ENCODE peak calls at places on chromosomes 5 and 9, in eight cellular contexts. Z is K562, R is GM23338, X is HCT116, B is HepG2, W is H1, Y is GM12878, F is SK-N-MC. D is an unnamed sample.

GRCh38 chr9:97502984-97503861 is 1.8 kb downstream of the TMOD1 start:
- DNase-seq in Y (no peak), Z (peak; percentile 84), B (no peak), R (peak; percentile 49), X (no peak), F (no peak), W (no peak), D (no peak)

GRCh38 chr5:137649228-137649890 is 86.5 kb downstream of the KLHL3 start:
- DNase-seq in Y (no peak), X (no peak), F (no peak), W (no peak), R (no peak), B (no peak), Z (no peak), D (no peak)

GRCh38 chr9:4489919-4490704 is at the start of gene SLC1A1:
- DNase-seq in Y (peak; percentile 55), X (peak; percentile 43), W (peak; percentile 79), F (no peak), B (no peak), R (peak; percentile 84), Z (no peak), D (peak; percentile 69)

GRCh38 chr5:55577353-55578060 is 42.7 kb upstream of the PLPP1 start:
- DNase-seq in Y (no peak), R (no peak), X (no peak), Z (no peak), F (no peak), B (no peak), W (peak; percentile 34), D (peak; percentile 17)

GRCh38 chr9:122122903-122123632 is 30.0 kb upstream of the TTLL11 start:
- DNase-seq in Y (no peak), B (peak; percentile 41), W (peak; percentile 97), Z (peak; percentile 87), F (no peak), R (peak; percentile 85), X (peak; percentile 59), D (peak; percentile 78)

GRCh38 chr5:113900831-113901230 is 387.3 kb downstream of the YTHDC2 start:
- DNase-seq in B (no peak), F (no peak), Y (no peak), Z (no peak), R (no peak), W (no peak), X (no peak), D (no peak)

GRCh38 chr5:35771321-35771720 is 85.4 kb upstream of the IL7R start:
- DNase-seq in R (no peak), Y (no peak), F (no peak), W (no peak), Z (no peak), B (no peak), X (no peak), D (no peak)

GRCh38 chr5:51378778-51379652 is 4.2 kb upstream of the ISL1 start:
- DNase-seq in W (no peak), B (no peak), X (no peak), Z (no peak), F (no peak), R (peak; percentile 86), Y (no peak), D (peak; percentile 14)

GRCh38 chr9:124295097-124295794 is 37.5 kb downstream of the NEK6 start:
- DNase-seq in X (no peak), R (no peak), Y (no peak), Z (no peak), F (no peak), B (no peak), W (no peak), D (no peak)

GRCh38 chr9:35510745-35511428 is 21.0 kb downstream of the RUSC2 start:
- DNase-seq in X (peak; percentile 73), R (no peak), Y (no peak), F (no peak), Z (no peak), B (peak; percentile 88), W (no peak), D (peak; percentile 88)

GRCh38 chr9:135085830-135086546 is 1.5 kb upstream of the OLFM1 start:
- DNase-seq in F (peak; percentile 69), W (peak; percentile 98), Y (no peak), B (peak; percentile 96), R (peak; percentile 91), Z (peak; percentile 79), X (peak; percentile 54), D (peak; percentile 72)

GRCh38 chr9:33466565-33467495 is 6.9 kb downstream of the NOL6 start:
- DNase-seq in W (peak; percentile 96), Z (peak; percentile 60), F (no peak), X (no peak), B (peak; percentile 19), Y (no peak), R (peak; percentile 69), D (peak; percentile 38)
- TF ChIP-seq POLR2AphosphoS5 in W (no peak), Z (no peak), F (no peak), X (no peak), B (no peak), Y (no peak), R (no peak), D (no peak)

GRCh38 chr5:168779333-168779732 is 200.2 kb upstream of the PANK3 start:
- DNase-seq in B (no peak), Y (no peak), R (no peak), F (no peak), X (no peak), Z (no peak), W (no peak), D (no peak)

GRCh38 chr5:168778536-168778935 is 199.4 kb upstream of the PANK3 start:
- DNase-seq in X (no peak), B (no peak), Z (no peak), W (no peak), Y (no peak), R (no peak), F (no peak), D (no peak)

GRCh38 chr5:168777651-168778050 is 198.5 kb upstream of the PANK3 start:
- DNase-seq in Y (no peak), F (no peak), B (no peak), X (no peak), W (no peak), R (no peak), Z (no peak), D (no peak)

GRCh38 chr5:168773231-168773630 is 194.1 kb upstream of the PANK3 start:
- DNase-seq in X (no peak), F (no peak), Y (no peak), Z (no peak), B (no peak), R (no peak), W (no peak), D (no peak)

GRCh38 chr5:168776023-168776422 is 196.9 kb upstream of the PANK3 start:
- DNase-seq in W (no peak), F (no peak), Y (no peak), X (no peak), Z (no peak), B (no peak), R (no peak), D (no peak)
- TF ChIP-seq EZH2 in W (no peak), F (no peak), Y (no peak), X (no peak), Z (no peak), B (no peak), R (no peak), D (no peak)

DNA sequence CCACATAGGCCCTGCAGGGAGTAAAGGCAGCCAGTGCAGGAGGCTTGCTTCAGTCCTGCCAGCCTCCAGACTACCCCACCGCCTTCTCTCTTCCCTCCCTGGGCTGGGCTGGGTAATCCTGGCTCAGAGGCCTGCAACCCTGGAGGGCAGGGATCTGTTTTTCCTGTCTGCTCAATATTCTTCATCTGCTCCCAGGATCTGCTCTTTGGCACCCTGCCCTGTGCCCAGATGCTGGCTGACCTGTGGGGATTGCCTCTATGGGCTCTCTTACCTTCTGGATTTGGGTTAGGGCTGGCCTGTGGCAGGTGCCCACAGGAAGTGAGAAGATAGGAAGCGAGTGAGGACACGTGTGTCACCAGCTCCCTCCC is 7.3 kb upstream of the ANGPTL2 start:
- DNase-seq in F (no peak), X (no peak), R (no peak), B (no peak), Z (no peak), W (no peak), Y (no peak), D (no peak)
- H3K36me3 ChIP-seq in F (no peaks in the 10 kb centered on the region), X (no peaks in the 10 kb centered on the region), R (no peaks in the 10 kb centered on the region), B (no peaks in the 10 kb centered on the region), Z (no peaks in the 10 kb centered on the region), W (no peaks in the 10 kb centered on the region), Y (no peaks in the 10 kb centered on the region), D (no peaks in the 10 kb centered on the region)

GRCh38 chr5:177425801-177426565 is 493 bp upstream of the GRK6 start:
- DNase-seq in R (peak; percentile 100), Y (peak; percentile 100), B (peak; percentile 100), Z (peak; percentile 98), W (peak; percentile 97), X (peak; percentile 100), F (peak; percentile 99), D (peak; percentile 100)

GRCh38 chr5:177427919-177428573 is 1.6 kb downstream of the GRK6 start:
- DNase-seq in Y (no peak), X (no peak), F (no peak), B (no peak), R (no peak), Z (peak; percentile 59), W (no peak), D (no peak)

GRCh38 chr5:177425196-177425800 is 1.2 kb upstream of the GRK6 start:
- DNase-seq in F (no peak), W (no peak), B (no peak), X (no peak), Z (no peak), Y (no peak), R (no peak), D (no peak)

GRCh38 chr5:177427211-177427822 is 841 bp downstream of the GRK6 start:
- DNase-seq in F (no peak), X (no peak), R (no peak), W (no peak), B (no peak), Y (no peak), Z (peak; percentile 70), D (peak; percentile 13)

DNA sequence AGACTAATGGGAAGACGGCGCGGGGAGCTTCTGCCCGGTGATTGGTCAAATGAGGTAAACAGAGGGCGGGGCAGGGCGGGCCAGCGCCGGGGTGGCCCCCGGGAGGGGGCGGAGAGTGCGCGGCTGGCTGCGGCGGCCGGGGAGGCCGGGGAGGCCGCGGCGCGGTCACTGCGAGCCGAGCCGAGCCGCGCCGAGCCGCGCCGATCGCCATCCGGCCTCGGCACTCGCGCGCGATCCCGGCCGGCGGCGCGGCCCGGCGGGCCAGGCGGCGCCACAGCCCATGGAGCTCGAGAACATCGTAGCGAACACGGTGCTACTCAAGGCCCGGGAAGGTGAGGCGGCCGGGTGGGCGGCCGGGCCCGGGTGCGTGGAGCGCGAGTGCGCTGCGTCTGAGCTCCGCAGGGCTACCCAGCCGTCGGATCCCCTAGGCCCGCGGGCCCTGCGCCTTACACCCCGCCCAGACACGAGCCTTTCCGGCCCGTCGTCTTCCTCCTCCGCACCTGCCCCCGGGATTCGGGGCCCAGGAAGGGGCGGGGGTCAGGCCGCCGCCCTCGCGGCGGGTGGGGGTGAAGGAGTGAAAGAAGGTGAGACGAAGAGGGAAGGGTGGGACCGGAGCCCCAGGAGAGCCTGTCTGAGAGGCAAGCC is at the start of gene GRK6:
- DNase-seq in W (no peak), B (no peak), R (peak; percentile 73), F (no peak), Z (peak; percentile 96), Y (no peak), X (no peak), D (no peak)
- TF ChIP-seq POLR2AphosphoS5 in W (no peak), B (no peak), R (no peak), F (no peak), Z (no peak), Y (no peak), X (peak; percentile 10), D (peak; percentile 66)

GRCh38 chr5:73312146-73312871 is 136.3 kb downstream of the FOXD1 start:
- DNase-seq in B (no peak), W (no peak), F (no peak), X (no peak), R (peak; percentile 62), Y (no peak), Z (no peak), D (no peak)
- TF ChIP-seq EZH2 in B (no peak), W (no peak), F (no peak), X (no peak), R (no peak), Y (no peak), Z (no peak), D (peak; percentile 20)